ENCODE peak calls at places on chromosomes 11 and 22, in ten cellular contexts. B is BJ; S is psoas muscle; T is AG10803; D is PC-3; F is fibroblast of the aortic adventitia; J is right lobe of liver; U is pancreas; E is CD8-positive, alpha-beta memory T cell; L is cardiac fibroblast. H is an unnamed sample.

GRCh38 chr22:23065495-23066122 is 4.7 kb upstream of the GNAZ start:
- DNase-seq in F (no peak), D (no peak), J (no peak), U (no peak), S (peak), T (no peak), E (peak), L (no peak), B (no peak), H (no peak)

GRCh38 chr11:119904636-119905035 is 175.6 kb upstream of the NECTIN1 start:
- DNase-seq in E (no peak), D (no peak), L (no peak), J (peak), F (no peak), T (no peak), B (no peak), S (no peak), U (peak), H (no peak)

GRCh38 chr11:111206472-111206871 is 39.1 kb upstream of the POU2AF2 start:
- DNase-seq in E (no peak), D (peak), J (no peak), F (peak), L (peak), T (peak), S (no peak), B (peak), U (no peak), H (peak)

GRCh38 chr22:45212306-45212709 is 28.4 kb downstream of the KIAA0930 start:
- DNase-seq in T (peak), S (peak), L (peak), E (peak), J (peak), U (no peak), D (no peak), B (peak), F (peak), H (peak)

GRCh38 chr11:119363874-119364590 is 17.5 kb downstream of the USP2 start:
- DNase-seq in D (peak), F (no peak), S (peak), B (no peak), L (peak), T (peak), E (peak), J (peak), U (peak), H (peak)

GRCh38 chr11:58905716-58906547 is 33.4 kb upstream of the GLYATL1 start:
- DNase-seq in L (peak), F (peak), S (peak), T (peak), D (peak), E (no peak), J (peak), U (peak), B (peak), H (peak)

GRCh38 chr11:72737341-72737740 is 14.9 kb downstream of the ARAP1 start:
- DNase-seq in F (no peak), J (no peak), L (no peak), U (no peak), B (no peak), S (peak), D (no peak), E (no peak), T (no peak), H (no peak)

GRCh38 chr11:59901306-59901705 is 22.7 kb downstream of the OOSP3 start:
- DNase-seq in F (no peak), U (no peak), D (peak), S (no peak), E (no peak), L (peak), T (no peak), B (no peak), J (no peak), H (peak)

GRCh38 chr11:8871283-8871775 is 39.7 kb upstream of the AKIP1 start:
- DNase-seq in J (peak), S (peak), L (peak), D (peak), T (peak), B (peak), E (no peak), F (peak), U (peak), H (peak)

DNA sequence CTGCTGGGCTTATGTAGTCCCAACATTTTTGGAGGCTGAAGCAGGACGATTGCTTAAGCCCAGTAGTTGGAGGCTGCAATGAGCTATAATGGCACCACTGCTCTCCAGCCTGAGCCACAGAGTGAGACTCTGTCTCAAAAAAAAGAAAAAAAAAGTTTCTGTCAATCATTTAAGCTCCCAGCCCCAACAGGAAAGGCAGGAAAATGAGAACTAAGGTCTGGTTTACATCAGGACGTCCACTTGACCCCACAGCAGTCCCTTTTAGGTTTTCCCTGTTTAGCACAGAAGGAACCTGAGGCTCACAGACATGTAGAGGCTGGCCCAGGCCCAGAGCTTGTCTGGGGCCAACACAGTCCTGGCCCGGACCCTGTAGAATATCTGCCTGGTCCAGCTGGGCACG is 9.2 kb upstream of the TTLL1 start:
- DNase-seq in D (no peak), J (no peak), T (no peak), F (no peak), S (no peak), L (peak), U (no peak), B (no peak), E (no peak), H (peak)
- H3K4me3 ChIP-seq in D (no peak), J (no peak), T (no peak), F (no peak), S (no peak), L (no peak), U (no peak), B (no peak), E (no peak), H (no peak)

GRCh38 chr11:32107647-32108046 is 16.8 kb downstream of the RCN1 start:
- DNase-seq in D (no peak), U (no peak), F (no peak), T (no peak), E (no peak), L (no peak), J (no peak), B (no peak), S (no peak), H (no peak)
- H3K4me3 ChIP-seq in D (no peak), U (no peak), F (no peak), T (no peak), E (no peak), L (no peak), J (no peak), B (no peak), S (no peak), H (no peak)

GRCh38 chr11:76629853-76630599 is 40.5 kb downstream of the LRRC32 start:
- DNase-seq in U (peak), J (peak), T (peak), L (peak), E (no peak), F (peak), S (peak), D (no peak), B (no peak), H (no peak)
- H3K4me3 ChIP-seq in U (no peak), J (no peak), T (no peak), L (peak), E (no peak), F (no peak), S (no peak), D (no peak), B (no peak), H (no peak)

GRCh38 chr11:86814775-86815174 is 14.4 kb downstream of the PRSS23 start:
- DNase-seq in D (peak), U (no peak), E (no peak), S (no peak), J (no peak), F (peak), T (peak), L (peak), B (no peak), H (peak)

GRCh38 chr11:86815726-86816125 is 15.4 kb downstream of the PRSS23 start:
- DNase-seq in S (no peak), T (no peak), F (no peak), U (no peak), E (no peak), L (no peak), D (no peak), J (no peak), B (no peak), H (peak)

GRCh38 chr11:86812981-86813380 is 12.6 kb downstream of the PRSS23 start:
- DNase-seq in J (no peak), D (no peak), T (no peak), S (no peak), E (no peak), L (no peak), B (no peak), F (no peak), U (no peak), H (no peak)

GRCh38 chr11:86816251-86816726 is 15.9 kb downstream of the PRSS23 start:
- DNase-seq in F (peak), E (no peak), B (no peak), L (peak), U (no peak), D (peak), T (peak), J (no peak), S (no peak), H (no peak)

GRCh38 chr11:86818466-86819282 is 18.3 kb downstream of the PRSS23 start:
- DNase-seq in L (peak), D (peak), T (peak), B (no peak), F (peak), U (no peak), J (no peak), E (no peak), S (no peak), H (peak)
- H3K4me3 ChIP-seq in L (no peak), D (no peak), T (no peak), B (no peak), F (no peak), U (no peak), J (no peak), E (no peak), S (peak), H (no peak)

DNA sequence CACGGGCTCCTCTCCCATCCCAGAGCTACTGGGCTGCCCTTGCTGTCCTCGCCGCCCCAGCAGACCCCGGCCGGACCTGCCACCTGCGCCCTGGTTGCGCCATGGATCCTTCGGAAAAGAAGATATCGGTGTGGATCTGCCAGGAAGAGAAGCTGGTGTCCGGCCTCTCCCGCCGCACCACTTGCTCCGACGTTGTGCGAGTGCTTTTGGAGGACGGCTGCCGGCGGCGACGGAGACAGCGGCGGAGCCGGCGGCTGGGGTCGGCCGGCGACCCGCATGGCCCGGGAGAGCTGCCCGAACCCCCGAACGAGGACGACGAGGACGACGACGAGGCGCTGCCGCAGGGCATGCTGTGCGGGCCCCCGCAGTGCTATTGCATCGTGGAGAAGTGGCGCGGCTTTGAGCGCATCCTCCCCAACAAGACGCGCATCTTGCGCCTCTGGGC is 382 bp downstream of the RASSF10 start:
- DNase-seq in T (no peak), S (peak), E (no peak), L (no peak), J (no peak), U (no peak), B (no peak), F (no peak), D (no peak), H (peak)
- H3K4me3 ChIP-seq in T (no peak), S (peak), E (no peak), L (no peak), J (no peak), U (peak), B (no peak), F (no peak), D (no peak), H (peak)

GRCh38 chr11:75259711-75260110 is 19.1 kb downstream of the TPBGL start:
- DNase-seq in J (peak), L (no peak), U (no peak), S (no peak), T (no peak), F (no peak), E (peak), B (no peak), D (no peak), H (no peak)
- H3K4me3 ChIP-seq in J (no peak), L (no peak), U (no peak), S (no peak), T (no peak), F (no peak), E (no peak), B (no peak), D (no peak), H (no peak)

DNA sequence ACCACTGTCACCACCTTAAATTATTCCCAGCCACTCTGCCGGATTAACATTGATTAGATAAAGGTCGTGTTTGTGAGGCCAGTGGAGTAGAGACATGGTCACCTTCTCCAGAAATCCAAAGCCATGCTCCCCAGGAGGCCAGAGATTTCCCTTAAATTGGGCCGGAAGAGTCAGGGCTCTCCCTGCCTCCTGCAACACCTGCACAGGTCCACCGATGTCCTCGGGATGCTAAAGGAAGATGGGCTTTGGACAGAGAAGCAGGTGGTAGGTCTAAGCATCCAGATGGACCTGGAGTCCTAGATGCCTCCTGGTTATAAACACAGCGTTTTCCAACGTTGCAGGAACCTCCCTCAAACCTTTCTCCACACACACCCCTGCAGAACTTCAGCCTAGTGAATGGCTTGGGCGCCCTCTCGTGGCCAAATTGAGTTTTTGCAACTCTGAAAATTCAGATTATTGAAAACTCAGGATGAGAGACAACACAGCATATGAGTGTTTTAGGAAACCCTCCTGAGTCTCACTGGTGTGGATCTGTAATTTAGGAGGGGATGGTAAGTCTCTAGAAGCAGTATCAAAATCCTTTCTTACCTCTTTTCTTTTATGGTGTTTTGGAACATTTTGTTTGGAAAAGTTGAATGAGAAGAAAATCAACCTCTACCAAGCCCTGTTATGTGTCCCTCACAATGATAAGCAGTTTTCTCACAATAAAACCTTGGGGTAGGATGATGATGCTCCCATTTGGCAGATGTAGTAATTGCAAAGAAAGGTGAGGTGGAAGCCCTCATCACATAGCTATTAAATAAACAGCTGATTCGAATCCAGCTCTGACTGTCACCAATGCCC is 109.6 kb downstream of the RRAS2 start:
- DNase-seq in U (peak), S (peak), B (no peak), L (peak), F (peak), E (peak), D (peak), T (peak), J (peak), H (peak)
- H3K4me3 ChIP-seq in U (no peak), S (no peak), B (no peak), L (no peak), F (no peak), E (peak), D (no peak), T (no peak), J (no peak), H (no peak)

GRCh38 chr11:33379931-33380330 is 122.8 kb downstream of the HIPK3 start:
- DNase-seq in D (no peak), F (no peak), S (no peak), J (no peak), L (no peak), T (no peak), B (no peak), U (no peak), E (no peak), H (no peak)
- H3K4me3 ChIP-seq in D (no peak), F (no peak), S (no peak), J (no peak), L (no peak), T (no peak), B (no peak), U (no peak), E (no peak), H (no peak)

GRCh38 chr11:64713031-64713780 is 9.8 kb downstream of the NRXN2 start:
- DNase-seq in U (no peak), S (no peak), E (no peak), F (peak), B (no peak), J (no peak), T (peak), D (no peak), L (peak), H (peak)
- H3K4me3 ChIP-seq in U (no peak), S (no peak), E (no peak), F (no peak), B (no peak), J (no peak), T (no peak), D (no peak), L (no peak), H (no peak)

H was measured in epithelial cell of esophagus.